ENCODE peak calls at places on chromosomes 16 and 17, in ten cellular contexts. K is tibial artery, C is HepG2, G is NB4, T is spleen, Z is brain microvascular endothelial cell, A is mammary epithelial cell, X is GM12864, W is thoracic aorta, L is IMR-90. N is an unnamed sample.

GRCh38 chr16:76583466-76583865 is 306.3 kb downstream of the CNTNAP4 start:
- DNase-seq in K (no peak), C (no peak), G (no peak), T (no peak), Z (no peak), A (no peak), X (no peak), W (no peak), L (no peak), N (peak)

GRCh38 chr17:76995352-76996105 is 127.3 kb downstream of the MGAT5B start:
- DNase-seq in K (no peak), C (peak), G (peak), T (no peak), Z (no peak), A (no peak), X (no peak), W (no peak), L (no peak), N (no peak)

GRCh38 chr16:55478827-55479559 is at the start of gene MMP2:
- DNase-seq in K (peak), C (no peak), G (peak), T (no peak), Z (peak), A (no peak), X (no peak), W (no peak), L (peak), N (no peak)

GRCh38 chr17:1511290-1511689 is 5.1 kb downstream of the INPP5K start:
- DNase-seq in K (peak), C (no peak), G (no peak), T (no peak), Z (no peak), A (no peak), X (no peak), W (no peak), L (no peak), N (no peak)

GRCh38 chr17:4165301-4166010 is 22.5 kb downstream of the CYB5D2 start:
- DNase-seq in K (no peak), C (no peak), G (no peak), T (no peak), Z (no peak), A (peak), X (no peak), W (no peak), L (no peak), N (no peak)

GRCh38 chr17:69812240-69812837 is 262.7 kb upstream of the KCNJ16 start:
- DNase-seq in K (no peak), C (no peak), G (no peak), T (no peak), Z (no peak), A (peak), X (no peak), W (no peak), L (no peak), N (no peak)

GRCh38 chr16:3168706-3169105 is 19.3 kb upstream of the OR1F1 start:
- DNase-seq in K (no peak), C (no peak), G (no peak), T (no peak), Z (no peak), A (no peak), X (no peak), W (no peak), L (no peak), N (no peak)

GRCh38 chr17:4440690-4441686 is 7.2 kb downstream of the SPNS3 start:
- DNase-seq in K (no peak), C (no peak), G (no peak), T (no peak), Z (no peak), A (no peak), X (no peak), W (no peak), L (no peak), N (no peak)

GRCh38 chr16:11651796-11652195 is 16.5 kb upstream of the SNN start:
- DNase-seq in K (no peak), C (no peak), G (no peak), T (no peak), Z (no peak), A (no peak), X (no peak), W (no peak), L (no peak), N (no peak)

GRCh38 chr16:53757971-53758609 is 54.1 kb downstream of the FTO start:
- DNase-seq in K (no peak), C (no peak), G (no peak), T (no peak), Z (no peak), A (no peak), X (no peak), W (no peak), L (no peak), N (peak)

GRCh38 chr17:56096026-56096807 is 57.1 kb upstream of the ANKFN1 start:
- DNase-seq in K (no peak), C (no peak), G (no peak), T (no peak), Z (no peak), A (no peak), X (no peak), W (no peak), L (peak), N (no peak)

GRCh38 chr16:56269276-56269675 is 78.0 kb downstream of the GNAO1 start:
- DNase-seq in K (no peak), C (no peak), G (no peak), T (peak), Z (no peak), A (no peak), X (no peak), W (no peak), L (no peak), N (no peak)

GRCh38 chr16:75591001-75591852 is 25.0 kb downstream of the GABARAPL2 start:
- DNase-seq in K (peak), C (no peak), G (no peak), T (no peak), Z (peak), A (no peak), X (no peak), W (peak), L (peak), N (peak)

GRCh38 chr17:72255481-72255880 is 134.7 kb downstream of the SOX9 start:
- DNase-seq in K (no peak), C (no peak), G (no peak), T (no peak), Z (no peak), A (no peak), X (no peak), W (no peak), L (no peak), N (no peak)

GRCh38 chr16:13507530-13507929 is 412.4 kb upstream of the ERCC4 start:
- DNase-seq in K (no peak), C (no peak), G (peak), T (no peak), Z (no peak), A (peak), X (no peak), W (no peak), L (no peak), N (no peak)

GRCh38 chr17:76137026-76137350 is 4.1 kb downstream of the FOXJ1 start:
- DNase-seq in K (no peak), C (no peak), G (no peak), T (no peak), Z (no peak), A (no peak), X (no peak), W (no peak), L (no peak), N (no peak)

GRCh38 chr17:50163846-50164696 is 1.7 kb upstream of the SGCA start:
- DNase-seq in K (no peak), C (no peak), G (peak), T (peak), Z (no peak), A (no peak), X (no peak), W (no peak), L (no peak), N (no peak)

GRCh38 chr17:50204431-50204830 is 3.0 kb upstream of the COL1A1 start:
- DNase-seq in K (peak), C (no peak), G (no peak), T (no peak), Z (no peak), A (no peak), X (no peak), W (no peak), L (no peak), N (no peak)

GRCh38 chr16:67216612-67217490 is 10.1 kb upstream of the TMEM208 start:
- DNase-seq in K (peak), C (no peak), G (no peak), T (no peak), Z (no peak), A (no peak), X (no peak), W (no peak), L (no peak), N (no peak)

GRCh38 chr16:85026696-85027095 is 899 bp upstream of the KIAA0513 start:
- DNase-seq in K (no peak), C (no peak), G (no peak), T (no peak), Z (no peak), A (no peak), X (no peak), W (no peak), L (no peak), N (no peak)

GRCh38 chr16:85028638-85029412 is 1.2 kb downstream of the KIAA0513 start:
- DNase-seq in K (peak), C (no peak), G (peak), T (peak), Z (no peak), A (peak), X (peak), W (no peak), L (peak), N (no peak)

GRCh38 chr16:85025781-85026653 is 1.6 kb upstream of the KIAA0513 start:
- DNase-seq in K (no peak), C (no peak), G (peak), T (no peak), Z (no peak), A (no peak), X (no peak), W (no peak), L (no peak), N (no peak)

GRCh38 chr16:85027968-85028637 is 508 bp downstream of the KIAA0513 start:
- DNase-seq in K (no peak), C (no peak), G (no peak), T (no peak), Z (no peak), A (no peak), X (no peak), W (no peak), L (no peak), N (no peak)

GRCh38 chr16:85027349-85027967 is at the start of gene KIAA0513:
- DNase-seq in K (peak), C (peak), G (peak), T (peak), Z (peak), A (peak), X (peak), W (peak), L (peak), N (no peak)
- TF ChIP-seq CTCF in K (peak), C (peak), G (peak), T (no peak), Z (peak), A (no peak), X (peak), W (no peak), L (peak), N (peak)

GRCh38 chr17:6714315-6714874 is 1.2 kb upstream of the SLC13A5 start:
- DNase-seq in K (no peak), C (no peak), G (no peak), T (no peak), Z (no peak), A (no peak), X (no peak), W (no peak), L (no peak), N (no peak)
- H3K4me3 ChIP-seq in K (no peak), C (no peak), G (no peak), T (peak), Z (no peak), A (no peak), X (no peak), W (no peak), L (no peak), N (no peak)

GRCh38 chr17:73325527-73325842 is 13.7 kb upstream of the CDC42EP4 start:
- DNase-seq in K (peak), C (no peak), G (peak), T (no peak), Z (peak), A (no peak), X (no peak), W (no peak), L (peak), N (no peak)

GRCh38 chr17:73320601-73321264 is 8.9 kb upstream of the CDC42EP4 start:
- DNase-seq in K (no peak), C (no peak), G (no peak), T (no peak), Z (no peak), A (no peak), X (no peak), W (no peak), L (no peak), N (no peak)

GRCh38 chr17:73324711-73325526 is 13.1 kb upstream of the CDC42EP4 start:
- DNase-seq in K (no peak), C (no peak), G (no peak), T (no peak), Z (no peak), A (no peak), X (no peak), W (no peak), L (no peak), N (no peak)

GRCh38 chr17:73319766-73320165 is 8.0 kb upstream of the CDC42EP4 start:
- DNase-seq in K (no peak), C (no peak), G (no peak), T (no peak), Z (no peak), A (no peak), X (no peak), W (no peak), L (no peak), N (no peak)

GRCh38 chr17:73323622-73324455 is 12.0 kb upstream of the CDC42EP4 start:
- DNase-seq in K (peak), C (no peak), G (peak), T (no peak), Z (peak), A (peak), X (no peak), W (no peak), L (peak), N (no peak)
- TF ChIP-seq CTCF in K (no peak), C (no peak), G (no peak), T (no peak), Z (no peak), A (no peak), X (no peak), W (no peak), L (peak), N (no peak)

DNA sequence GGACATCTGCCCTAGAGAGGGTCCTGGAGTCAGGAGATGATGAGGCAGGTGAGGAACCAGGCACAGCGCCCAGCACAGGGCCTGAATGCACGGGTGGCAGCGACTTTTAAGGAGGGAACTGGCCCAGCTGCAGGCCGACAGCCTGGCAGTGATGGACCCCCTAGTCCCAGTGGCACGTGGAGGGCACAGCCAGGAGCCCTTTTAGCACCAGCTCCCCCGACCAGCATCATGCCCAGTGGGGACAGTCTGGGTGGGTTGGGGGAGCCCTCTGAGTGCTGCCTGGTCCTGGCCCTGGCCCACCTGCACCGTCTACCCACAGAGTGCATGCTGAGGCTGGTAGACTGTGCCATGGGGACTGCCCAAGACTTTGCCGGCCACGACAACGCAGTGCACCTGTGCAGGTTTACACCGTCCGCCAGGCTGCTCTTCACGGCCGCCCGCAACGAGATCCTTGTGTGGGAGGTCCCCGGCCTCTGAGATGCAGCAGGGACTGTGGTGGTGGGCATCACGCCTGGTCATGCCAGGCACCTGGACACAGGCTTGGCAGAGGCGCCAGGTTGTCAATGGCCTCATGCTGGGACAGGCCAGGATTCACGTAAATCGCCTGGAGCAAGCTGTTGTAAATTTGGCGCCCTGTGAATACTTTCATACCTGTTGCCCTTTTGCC is 686 bp upstream of the RHOT2 start:
- DNase-seq in K (no peak), C (no peak), G (no peak), T (peak), Z (no peak), A (no peak), X (no peak), W (no peak), L (no peak), N (no peak)
- H3K4me3 ChIP-seq in K (peak), C (no peak), G (no peak), T (peak), Z (no peak), A (no peak), X (peak), W (peak), L (no peak), N (no peak)

GRCh38 chr17:62648247-62648953 is 20.9 kb downstream of the MRC2 start:
- DNase-seq in K (no peak), C (no peak), G (no peak), T (no peak), Z (no peak), A (no peak), X (no peak), W (no peak), L (peak), N (no peak)
- TF ChIP-seq CTCF in K (no peak), C (no peak), G (no peak), T (no peak), Z (no peak), A (no peak), X (no peak), W (no peak), L (no peak), N (no peak)

N was measured in LNCaP clone FGC.